ENCODE peak calls at places on chromosomes 1 and 21, in ten cellular contexts. P, Q, Z, S, O, A, C, D, B and R are unnamed samples. For H3K9me3, the result is how much of the 10 kb centered on the place peaks cover.

GRCh38 chr1:99010679-99011078 is 6.0 kb upstream of the PLPPR5 start:
- DNase-seq in C (no peak), O (no peak), D (no peak), S (no peak), Q (no peak), P (no peak), A (no peak), B (no peak), Z (no peak), R (no peak)

GRCh38 chr1:182348916-182349747 is 42.5 kb downstream of the GLUL start:
- DNase-seq in C (peak), O (no peak), B (no peak), Z (no peak), P (peak), D (peak), Q (no peak), A (peak), S (no peak), R (no peak)

GRCh38 chr1:235102993-235103411 is 25.6 kb downstream of the TOMM20 start:
- DNase-seq in P (no peak), D (no peak), O (peak), Q (no peak), S (peak), B (no peak), Z (no peak), A (no peak), C (no peak), R (no peak)

GRCh38 chr1:167408355-167408754 is 110.0 kb downstream of the CD247 start:
- DNase-seq in Q (no peak), D (no peak), B (no peak), Z (no peak), P (no peak), S (no peak), C (no peak), A (no peak), O (no peak), R (no peak)

GRCh38 chr1:7299994-7300393 is 471.1 kb upstream of the VAMP3 start:
- DNase-seq in A (peak), D (no peak), Z (peak), C (no peak), Q (no peak), P (no peak), S (no peak), B (no peak), O (no peak), R (no peak)

GRCh38 chr1:59007820-59008598 is 224.2 kb upstream of the JUN start:
- DNase-seq in C (no peak), O (no peak), Z (no peak), D (no peak), A (peak), P (no peak), S (no peak), Q (peak), B (no peak), R (no peak)

GRCh38 chr1:110612060-110612745 is 6.0 kb upstream of the KCNA2 start:
- DNase-seq in A (no peak), O (no peak), Z (no peak), D (no peak), B (no peak), P (no peak), S (no peak), Q (no peak), C (no peak), R (no peak)

GRCh38 chr1:185896863-185897262 is 162.7 kb downstream of the HMCN1 start:
- DNase-seq in O (no peak), B (no peak), D (no peak), P (no peak), C (no peak), S (no peak), Z (no peak), A (peak), Q (no peak), R (no peak)

GRCh38 chr1:153357076-153357852 is 390 bp upstream of the S100A9 start:
- DNase-seq in Q (peak), B (no peak), D (peak), P (no peak), A (no peak), S (no peak), C (peak), O (no peak), Z (no peak), R (no peak)

GRCh38 chr1:216705686-216706085 is 17.5 kb downstream of the ESRRG start:
- DNase-seq in Q (peak), A (no peak), Z (no peak), O (no peak), C (peak), S (no peak), D (no peak), P (no peak), B (no peak), R (no peak)

GRCh38 chr1:10074059-10074854 is 41.5 kb downstream of the UBE4B start:
- DNase-seq in A (peak), Z (peak), O (peak), P (no peak), B (no peak), D (peak), S (peak), Q (no peak), C (no peak), R (no peak)

GRCh38 chr1:3598522-3599285 is 12.6 kb downstream of the MEGF6 start:
- DNase-seq in A (no peak), D (no peak), S (no peak), P (no peak), O (no peak), Q (no peak), Z (no peak), B (no peak), C (no peak), R (no peak)

GRCh38 chr1:230276401-230276800 is 149.7 kb downstream of the PGBD5 start:
- DNase-seq in Q (peak), S (no peak), O (no peak), D (peak), B (peak), Z (no peak), A (no peak), P (no peak), C (no peak), R (no peak)

GRCh38 chr1:47471163-47471562 is 33.3 kb downstream of the FOXD2 start:
- DNase-seq in Z (no peak), C (no peak), S (no peak), B (no peak), P (peak), A (no peak), Q (no peak), O (no peak), D (peak), R (no peak)

GRCh38 chr1:93471911-93472310 is 24.0 kb downstream of the FNBP1L start:
- DNase-seq in P (no peak), B (no peak), D (no peak), O (no peak), A (peak), Q (no peak), Z (peak), C (no peak), S (no peak), R (no peak)

GRCh38 chr21:14243877-14244276 is 27.9 kb downstream of the RBM11 start:
- DNase-seq in Z (no peak), A (no peak), O (no peak), S (no peak), C (no peak), Q (no peak), D (no peak), B (no peak), P (no peak), R (no peak)

GRCh38 chr1:67888208-67888607 is 54.9 kb upstream of the GNG12 start:
- DNase-seq in Z (no peak), P (no peak), O (no peak), S (no peak), Q (no peak), A (no peak), D (no peak), B (no peak), C (no peak), R (no peak)

GRCh38 chr1:33572387-33572786 is 99.9 kb downstream of the ZSCAN20 start:
- DNase-seq in Z (no peak), P (no peak), D (no peak), O (no peak), B (no peak), C (no peak), S (no peak), A (no peak), Q (no peak), R (no peak)
- H3K9me3 ChIP-seq in Z (under half), P (under half), D (under half), O (under half), B (under half), C (under half), S (under half), A (under half), Q (under half), R (under half)

DNA sequence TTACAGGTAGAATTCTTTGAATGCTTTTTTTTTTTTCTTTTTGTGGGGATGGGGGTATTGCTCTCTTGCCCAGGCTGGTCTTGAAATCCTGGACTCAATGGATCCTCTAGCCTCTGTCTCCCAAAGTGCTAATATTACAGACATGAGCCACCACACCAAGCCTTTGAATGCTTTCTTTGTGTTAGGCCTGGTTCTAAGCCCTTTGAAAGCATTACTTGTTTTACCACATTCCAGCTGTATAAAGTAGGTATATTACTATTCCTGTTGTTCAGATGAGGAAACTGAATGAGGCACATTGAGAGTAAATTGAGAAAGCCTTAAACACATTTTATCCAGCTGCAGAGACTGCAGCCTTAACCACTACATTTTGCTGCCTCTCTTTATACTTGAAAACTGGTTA is 841.8 kb upstream of the ADGRL4 start:
- DNase-seq in A (no peak), S (no peak), D (no peak), Q (no peak), Z (no peak), O (no peak), B (no peak), P (no peak), C (no peak), R (no peak)
- H3K9me3 ChIP-seq in A (under half), S (under half), D (under half), Q (under half), Z (under half), O (under half), B (under half), P (under half), C (under half), R (under half)

GRCh38 chr21:38223893-38224540 is 32.8 kb upstream of the KCNJ15 start:
- DNase-seq in A (peak), S (no peak), Z (no peak), Q (peak), P (no peak), O (peak), D (no peak), C (no peak), B (no peak), R (no peak)

GRCh38 chr21:38229260-38229877 is 27.4 kb upstream of the KCNJ15 start:
- DNase-seq in A (no peak), O (peak), D (no peak), C (no peak), S (no peak), B (no peak), P (no peak), Z (no peak), Q (no peak), R (no peak)

GRCh38 chr21:38227401-38227800 is 29.4 kb upstream of the KCNJ15 start:
- DNase-seq in D (no peak), B (no peak), Z (no peak), C (no peak), O (no peak), Q (no peak), P (no peak), A (no peak), S (no peak), R (no peak)

GRCh38 chr21:38228115-38228514 is 28.7 kb upstream of the KCNJ15 start:
- DNase-seq in A (no peak), S (no peak), C (no peak), D (no peak), O (no peak), P (no peak), Q (no peak), B (no peak), Z (no peak), R (no peak)
- H3K9me3 ChIP-seq in A (under half), S (under half), C (under half), D (under half), O (half or more), P (under half), Q (half or more), B (half or more), Z (under half), R (under half)

GRCh38 chr1:177546346-177546745 is 375.6 kb downstream of the BRINP2 start:
- DNase-seq in B (no peak), Q (no peak), A (peak), P (no peak), Z (no peak), O (no peak), S (no peak), D (no peak), C (no peak), R (no peak)

DNA sequence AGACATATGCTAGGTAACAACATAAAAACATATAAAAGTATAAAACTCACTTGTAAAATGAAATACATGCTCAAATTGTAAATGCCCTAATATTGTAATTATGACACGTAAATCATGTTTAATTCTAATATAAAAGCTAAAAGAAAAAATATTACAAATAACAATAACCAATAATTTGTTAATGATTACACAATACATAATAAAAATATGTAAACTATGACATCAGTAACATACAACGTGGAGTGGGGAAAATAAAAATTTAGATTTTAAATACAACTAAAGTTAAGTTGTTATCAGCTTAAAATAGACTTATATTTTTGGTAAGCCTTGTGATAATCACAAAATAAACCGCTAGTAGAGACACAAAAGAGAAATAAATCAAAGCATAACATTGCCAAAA is 376.4 kb downstream of the BRINP2 start:
- DNase-seq in O (no peak), D (no peak), S (no peak), P (no peak), C (no peak), Q (no peak), B (no peak), Z (no peak), A (no peak), R (no peak)
- H3K9me3 ChIP-seq in O (under half), D (under half), S (under half), P (under half), C (under half), Q (under half), B (under half), Z (under half), A (under half), R (under half)

GRCh38 chr1:208728815-208729214 is 484.6 kb upstream of the PLXNA2 start:
- DNase-seq in O (no peak), A (no peak), C (no peak), Q (peak), P (no peak), B (no peak), D (no peak), Z (no peak), S (no peak), R (no peak)

GRCh38 chr1:208722592-208722991 is 478.4 kb upstream of the PLXNA2 start:
- DNase-seq in B (no peak), Q (no peak), O (no peak), A (no peak), Z (no peak), D (no peak), S (no peak), P (no peak), C (no peak), R (no peak)

DNA sequence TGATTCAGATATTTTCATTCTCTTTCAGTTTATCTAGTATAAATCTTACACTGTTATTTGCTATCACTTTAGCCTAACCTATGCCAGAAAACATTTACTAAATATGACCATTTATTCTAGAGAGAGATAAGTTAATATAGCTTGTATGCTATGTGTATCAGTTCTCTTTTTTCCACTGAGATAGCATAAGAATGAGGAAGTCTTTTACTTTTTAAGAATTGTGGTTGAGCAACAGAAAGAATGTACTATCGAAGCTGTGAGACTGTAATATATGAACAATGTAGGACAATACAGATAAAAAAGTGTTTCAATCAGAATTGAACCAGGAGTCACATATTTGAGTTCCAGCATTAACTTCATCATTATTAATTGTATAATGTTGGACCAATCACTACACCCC is 479.9 kb upstream of the PLXNA2 start:
- DNase-seq in S (no peak), D (no peak), A (no peak), Q (no peak), O (no peak), C (no peak), Z (no peak), P (no peak), B (no peak), R (no peak)
- H3K9me3 ChIP-seq in S (under half), D (under half), A (under half), Q (under half), O (under half), C (under half), Z (under half), P (under half), B (under half), R (under half)